ENCODE peak calls at places on chromosome 5, in nine cellular contexts. One of them, this sample, is unnamed.

GRCh38 chr5:159402328-159402727 is 72.0 kb upstream of the IL12B start:
- DNase-seq in A549: no peak
- DNase-seq in mammary epithelial cell: peak
- DNase-seq in A673: no peak
- DNase-seq in heart right ventricle: no peak
- DNase-seq in DND-41: no peak
- DNase-seq in WERI-Rb-1: no peak
- DNase-seq in tibial artery: no peak
- DNase-seq in fibroblast of the aortic adventitia: no peak
- DNase-seq in this sample: no peak

GRCh38 chr5:172929371-172929838 is 29.8 kb upstream of the RPL26L1 start:
- DNase-seq in A549: no peak
- DNase-seq in mammary epithelial cell: no peak
- DNase-seq in A673: no peak
- DNase-seq in heart right ventricle: no peak
- DNase-seq in DND-41: no peak
- DNase-seq in WERI-Rb-1: no peak
- DNase-seq in tibial artery: no peak
- DNase-seq in fibroblast of the aortic adventitia: peak
- DNase-seq in this sample: no peak

GRCh38 chr5:179418972-179419371 is 73.7 kb upstream of the ADAMTS2 start:
- DNase-seq in A549: no peak
- DNase-seq in mammary epithelial cell: no peak
- DNase-seq in A673: no peak
- DNase-seq in heart right ventricle: no peak
- DNase-seq in DND-41: no peak
- DNase-seq in WERI-Rb-1: no peak
- DNase-seq in tibial artery: no peak
- DNase-seq in fibroblast of the aortic adventitia: no peak
- DNase-seq in this sample: no peak

GRCh38 chr5:1553642-1554409 is 30.1 kb upstream of the LPCAT1 start:
- DNase-seq in A549: no peak
- DNase-seq in mammary epithelial cell: no peak
- DNase-seq in A673: no peak
- DNase-seq in heart right ventricle: no peak
- DNase-seq in DND-41: no peak
- DNase-seq in WERI-Rb-1: peak
- DNase-seq in tibial artery: peak
- DNase-seq in fibroblast of the aortic adventitia: no peak
- DNase-seq in this sample: no peak

GRCh38 chr5:78824826-78825225 is 160.3 kb downstream of the ARSB start:
- DNase-seq in A549: no peak
- DNase-seq in mammary epithelial cell: no peak
- DNase-seq in A673: no peak
- DNase-seq in heart right ventricle: no peak
- DNase-seq in DND-41: no peak
- DNase-seq in WERI-Rb-1: no peak
- DNase-seq in tibial artery: no peak
- DNase-seq in fibroblast of the aortic adventitia: peak
- DNase-seq in this sample: no peak

GRCh38 chr5:109585012-109585599 is 104.6 kb upstream of the MAN2A1 start:
- DNase-seq in A549: no peak
- DNase-seq in mammary epithelial cell: peak
- DNase-seq in A673: no peak
- DNase-seq in heart right ventricle: no peak
- DNase-seq in DND-41: no peak
- DNase-seq in WERI-Rb-1: no peak
- DNase-seq in tibial artery: no peak
- DNase-seq in fibroblast of the aortic adventitia: peak
- DNase-seq in this sample: no peak

GRCh38 chr5:759111-759741 is 25.3 kb downstream of the ZDHHC11B start:
- DNase-seq in A549: peak
- DNase-seq in mammary epithelial cell: no peak
- DNase-seq in A673: no peak
- DNase-seq in heart right ventricle: peak
- DNase-seq in DND-41: peak
- DNase-seq in WERI-Rb-1: no peak
- DNase-seq in tibial artery: peak
- DNase-seq in fibroblast of the aortic adventitia: peak
- DNase-seq in this sample: no peak

GRCh38 chr5:176364765-176365662 is at the start of gene ARL10:
- DNase-seq in A549: no peak
- DNase-seq in mammary epithelial cell: no peak
- DNase-seq in A673: peak
- DNase-seq in heart right ventricle: peak
- DNase-seq in DND-41: no peak
- DNase-seq in WERI-Rb-1: peak
- DNase-seq in tibial artery: peak
- DNase-seq in fibroblast of the aortic adventitia: peak
- DNase-seq in this sample: peak

GRCh38 chr5:154370730-154371334 is 75.0 kb upstream of the SAP30L start:
- DNase-seq in A549: no peak
- DNase-seq in mammary epithelial cell: no peak
- DNase-seq in A673: no peak
- DNase-seq in heart right ventricle: peak
- DNase-seq in DND-41: no peak
- DNase-seq in WERI-Rb-1: no peak
- DNase-seq in tibial artery: peak
- DNase-seq in fibroblast of the aortic adventitia: peak
- DNase-seq in this sample: no peak

GRCh38 chr5:78537821-78538220 is 110.8 kb downstream of the LHFPL2 start:
- DNase-seq in A549: peak
- DNase-seq in mammary epithelial cell: peak
- DNase-seq in A673: peak
- DNase-seq in heart right ventricle: no peak
- DNase-seq in DND-41: no peak
- DNase-seq in WERI-Rb-1: peak
- DNase-seq in tibial artery: no peak
- DNase-seq in fibroblast of the aortic adventitia: peak
- DNase-seq in this sample: peak

GRCh38 chr5:19098434-19098833 is 889.6 kb downstream of the CDH18 start:
- DNase-seq in A549: no peak
- DNase-seq in mammary epithelial cell: no peak
- DNase-seq in A673: no peak
- DNase-seq in heart right ventricle: no peak
- DNase-seq in DND-41: no peak
- DNase-seq in WERI-Rb-1: no peak
- DNase-seq in tibial artery: no peak
- DNase-seq in fibroblast of the aortic adventitia: no peak
- DNase-seq in this sample: no peak

GRCh38 chr5:138212828-138213160 is 329 bp downstream of the CDC23 start:
- DNase-seq in A549: peak
- DNase-seq in mammary epithelial cell: no peak
- DNase-seq in A673: no peak
- DNase-seq in heart right ventricle: no peak
- DNase-seq in DND-41: no peak
- DNase-seq in WERI-Rb-1: peak
- DNase-seq in tibial artery: no peak
- DNase-seq in fibroblast of the aortic adventitia: no peak
- DNase-seq in this sample: peak

GRCh38 chr5:152259702-152260101 is 145.4 kb downstream of the NMUR2 start:
- DNase-seq in A549: no peak
- DNase-seq in mammary epithelial cell: no peak
- DNase-seq in A673: no peak
- DNase-seq in heart right ventricle: peak
- DNase-seq in DND-41: no peak
- DNase-seq in WERI-Rb-1: no peak
- DNase-seq in tibial artery: no peak
- DNase-seq in fibroblast of the aortic adventitia: no peak
- DNase-seq in this sample: no peak

GRCh38 chr5:180140627-180141006 is 68.4 kb downstream of the RASGEF1C start:
- DNase-seq in A549: no peak
- DNase-seq in mammary epithelial cell: no peak
- DNase-seq in A673: no peak
- DNase-seq in heart right ventricle: no peak
- DNase-seq in DND-41: no peak
- DNase-seq in WERI-Rb-1: no peak
- DNase-seq in tibial artery: peak
- DNase-seq in fibroblast of the aortic adventitia: no peak
- DNase-seq in this sample: no peak

DNA sequence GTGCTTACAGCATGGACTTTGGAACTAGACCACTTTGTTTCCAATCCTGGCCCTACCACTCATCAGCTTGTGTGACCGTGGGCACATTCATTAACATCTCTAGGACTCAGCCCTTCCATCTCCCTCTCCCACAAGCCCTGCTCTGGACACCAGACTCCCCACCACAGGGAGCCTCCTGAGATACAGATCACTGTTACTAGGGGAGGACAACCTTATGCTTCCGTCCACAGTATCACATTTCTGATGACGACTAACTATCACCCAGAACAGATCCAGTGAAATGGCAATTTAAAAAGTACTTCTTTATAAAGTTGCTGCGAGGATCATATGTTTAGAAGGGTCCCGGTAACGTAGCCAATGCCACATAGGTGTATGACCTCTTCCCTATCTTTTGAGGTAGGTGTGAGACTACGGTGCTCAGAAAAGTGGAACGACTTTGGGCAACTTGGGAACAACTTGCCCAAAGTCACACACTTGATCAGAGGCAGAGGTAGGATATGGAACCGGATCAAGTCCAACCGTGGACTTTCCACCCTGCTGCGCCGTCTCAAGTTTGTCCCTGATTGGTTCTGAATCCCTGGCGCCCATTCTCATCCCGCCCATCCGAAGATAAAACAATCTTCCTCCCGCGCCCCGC is 132.4 kb upstream of the NIPBL start:
- DNase-seq in A549: no peak
- DNase-seq in mammary epithelial cell: no peak
- DNase-seq in A673: no peak
- DNase-seq in heart right ventricle: no peak
- DNase-seq in DND-41: no peak
- DNase-seq in WERI-Rb-1: no peak
- DNase-seq in tibial artery: no peak
- DNase-seq in fibroblast of the aortic adventitia: no peak
- DNase-seq in this sample: no peak
- H3K4me3 ChIP-seq in A549: peak
- H3K4me3 ChIP-seq in mammary epithelial cell: peak
- H3K4me3 ChIP-seq in A673: peak
- H3K4me3 ChIP-seq in heart right ventricle: peak
- H3K4me3 ChIP-seq in DND-41: peak
- H3K4me3 ChIP-seq in WERI-Rb-1: peak
- H3K4me3 ChIP-seq in tibial artery: peak
- H3K4me3 ChIP-seq in fibroblast of the aortic adventitia: peak
- H3K4me3 ChIP-seq in this sample: peak

GRCh38 chr5:105963856-105964255 is 1706.9 kb downstream of the EFNA5 start:
- DNase-seq in A549: no peak
- DNase-seq in mammary epithelial cell: no peak
- DNase-seq in A673: no peak
- DNase-seq in heart right ventricle: no peak
- DNase-seq in DND-41: no peak
- DNase-seq in WERI-Rb-1: no peak
- DNase-seq in tibial artery: no peak
- DNase-seq in fibroblast of the aortic adventitia: no peak
- DNase-seq in this sample: no peak

GRCh38 chr5:105970919-105971318 is 1699.8 kb downstream of the EFNA5 start:
- DNase-seq in A549: no peak
- DNase-seq in mammary epithelial cell: no peak
- DNase-seq in A673: no peak
- DNase-seq in heart right ventricle: no peak
- DNase-seq in DND-41: no peak
- DNase-seq in WERI-Rb-1: no peak
- DNase-seq in tibial artery: no peak
- DNase-seq in fibroblast of the aortic adventitia: no peak
- DNase-seq in this sample: no peak

GRCh38 chr5:105968961-105969360 is 1701.8 kb downstream of the EFNA5 start:
- DNase-seq in A549: no peak
- DNase-seq in mammary epithelial cell: no peak
- DNase-seq in A673: no peak
- DNase-seq in heart right ventricle: no peak
- DNase-seq in DND-41: no peak
- DNase-seq in WERI-Rb-1: no peak
- DNase-seq in tibial artery: no peak
- DNase-seq in fibroblast of the aortic adventitia: peak
- DNase-seq in this sample: no peak
- TF ChIP-seq CTCF in A549: no peak
- TF ChIP-seq CTCF in mammary epithelial cell: no peak
- TF ChIP-seq CTCF in A673: no peak
- TF ChIP-seq CTCF in heart right ventricle: no peak
- TF ChIP-seq CTCF in DND-41: no peak
- TF ChIP-seq CTCF in WERI-Rb-1: no peak
- TF ChIP-seq CTCF in tibial artery: no peak
- TF ChIP-seq CTCF in fibroblast of the aortic adventitia: no peak
- TF ChIP-seq CTCF in this sample: no peak

DNA sequence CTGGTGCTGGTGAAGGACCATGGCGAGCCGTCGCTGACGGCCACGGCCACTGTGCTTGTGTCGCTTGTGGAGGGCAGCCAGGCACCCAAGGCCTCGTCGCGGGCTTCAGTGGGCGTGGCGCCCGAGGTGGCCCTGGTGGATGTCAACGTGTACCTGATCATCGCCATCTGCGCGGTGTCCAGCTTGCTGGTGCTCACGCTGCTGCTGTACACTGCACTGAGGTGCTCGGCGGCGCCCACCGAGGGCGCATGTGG is 2.2 kb downstream of the PCDHA10 start:
- DNase-seq in A549: no peak
- DNase-seq in mammary epithelial cell: no peak
- DNase-seq in A673: no peak
- DNase-seq in heart right ventricle: no peak
- DNase-seq in DND-41: no peak
- DNase-seq in WERI-Rb-1: no peak
- DNase-seq in tibial artery: no peak
- DNase-seq in fibroblast of the aortic adventitia: no peak
- DNase-seq in this sample: no peak
- H3K4me3 ChIP-seq in A549: no peak
- H3K4me3 ChIP-seq in mammary epithelial cell: no peak
- H3K4me3 ChIP-seq in A673: no peak
- H3K4me3 ChIP-seq in heart right ventricle: no peak
- H3K4me3 ChIP-seq in DND-41: no peak
- H3K4me3 ChIP-seq in WERI-Rb-1: no peak
- H3K4me3 ChIP-seq in tibial artery: no peak
- H3K4me3 ChIP-seq in fibroblast of the aortic adventitia: no peak
- H3K4me3 ChIP-seq in this sample: no peak

DNA sequence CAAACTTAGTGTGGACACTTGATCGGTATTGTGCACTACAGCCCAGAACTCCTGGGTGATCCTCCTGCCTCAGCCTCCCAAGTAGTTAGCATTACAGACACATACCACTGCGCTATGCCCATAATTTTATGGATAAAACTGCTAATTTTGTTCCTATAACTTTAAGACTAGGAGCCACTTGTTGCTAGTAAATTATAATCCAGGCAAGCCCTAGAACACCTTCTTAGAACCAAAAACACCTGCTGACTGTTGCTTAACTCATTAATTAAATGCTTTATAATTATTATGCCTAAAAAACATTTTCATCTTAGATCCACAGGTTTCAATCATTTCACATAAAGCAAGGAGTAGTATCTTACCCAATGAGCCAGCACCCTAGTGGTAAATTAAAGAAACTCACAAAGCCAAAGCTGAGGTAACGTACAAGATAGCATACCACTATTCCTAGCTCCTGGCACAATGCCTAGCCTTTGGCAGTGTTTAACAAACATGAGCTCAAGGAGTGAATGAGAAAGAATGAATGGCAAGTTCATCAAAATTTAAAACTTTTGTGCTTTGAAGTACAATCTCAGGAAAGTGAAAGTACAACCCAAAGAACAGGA is 5.4 kb downstream of the MRPS27 start:
- DNase-seq in A549: peak
- DNase-seq in mammary epithelial cell: peak
- DNase-seq in A673: peak
- DNase-seq in heart right ventricle: no peak
- DNase-seq in DND-41: no peak
- DNase-seq in WERI-Rb-1: no peak
- DNase-seq in tibial artery: no peak
- DNase-seq in fibroblast of the aortic adventitia: peak
- DNase-seq in this sample: no peak
- TF ChIP-seq CTCF in A549: peak
- TF ChIP-seq CTCF in mammary epithelial cell: peak
- TF ChIP-seq CTCF in A673: peak
- TF ChIP-seq CTCF in heart right ventricle: peak
- TF ChIP-seq CTCF in DND-41: peak
- TF ChIP-seq CTCF in WERI-Rb-1: no peak
- TF ChIP-seq CTCF in tibial artery: no peak
- TF ChIP-seq CTCF in fibroblast of the aortic adventitia: peak
- TF ChIP-seq CTCF in this sample: no peak

GRCh38 chr5:133716475-133717183 is 104.3 kb upstream of the FSTL4 start:
- DNase-seq in A549: no peak
- DNase-seq in mammary epithelial cell: no peak
- DNase-seq in A673: no peak
- DNase-seq in heart right ventricle: no peak
- DNase-seq in DND-41: no peak
- DNase-seq in WERI-Rb-1: no peak
- DNase-seq in tibial artery: peak
- DNase-seq in fibroblast of the aortic adventitia: no peak
- DNase-seq in this sample: no peak
- H3K4me3 ChIP-seq in A549: no peak
- H3K4me3 ChIP-seq in mammary epithelial cell: no peak
- H3K4me3 ChIP-seq in A673: no peak
- H3K4me3 ChIP-seq in heart right ventricle: no peak
- H3K4me3 ChIP-seq in DND-41: no peak
- H3K4me3 ChIP-seq in WERI-Rb-1: no peak
- H3K4me3 ChIP-seq in tibial artery: no peak
- H3K4me3 ChIP-seq in fibroblast of the aortic adventitia: no peak
- H3K4me3 ChIP-seq in this sample: no peak

This sample was measured in GM12865.